ENCODE peak calls at places on chromosomes 3 and 15, in eight cellular contexts. I is left colon; O is activated CD4-positive, CD25-positive, alpha-beta regulatory T cell; B is glutamatergic neuron; E is NCI-H187 treated with DMSO at 0.1 percent for 48 hours; Y is activated T-cell treated with anti-CD3 and anti-CD28 coated beads for 1 hour; M is activated T-helper 1 cell treated with Interleukin-2 at 50 U/mL for 16 hours; F is Right ventricle myocardium superior. S is an unnamed sample.

GRCh38 chr15:101489236-101489632 is 273 bp downstream of the PCSK6 start:
- DNase-seq in O (no peak), F (peak), Y (no peak), I (peak), B (peak), E (no peak), M (no peak), S (no peak)

GRCh38 chr3:185328324-185329004 is 34.5 kb upstream of the MAP3K13 start:
- DNase-seq in M (no peak), Y (no peak), F (no peak), I (peak), O (no peak), E (no peak), B (no peak), S (no peak)

GRCh38 chr3:122730240-122730639 is 49.6 kb downstream of the PARP14 start:
- DNase-seq in E (no peak), F (no peak), I (no peak), Y (no peak), B (no peak), O (no peak), M (no peak), S (no peak)

GRCh38 chr3:22474706-22475470 is 723.9 kb upstream of the ZNF385D start:
- DNase-seq in E (no peak), B (no peak), M (no peak), O (no peak), I (no peak), F (no peak), Y (no peak), S (no peak)

GRCh38 chr3:102532901-102533300 is 98.1 kb downstream of the ZPLD1 start:
- DNase-seq in O (no peak), E (no peak), Y (no peak), B (no peak), I (no peak), F (no peak), M (no peak), S (no peak)

GRCh38 chr3:76576201-76576600 is 463.7 kb upstream of the ROBO2 start:
- DNase-seq in M (no peak), F (no peak), B (no peak), O (no peak), I (no peak), E (no peak), Y (no peak), S (no peak)

GRCh38 chr3:28053759-28054158 is 187.7 kb upstream of the CMC1 start:
- DNase-seq in Y (no peak), O (no peak), F (no peak), M (no peak), E (no peak), I (no peak), B (no peak), S (no peak)

GRCh38 chr3:122682016-122682374 is 1.4 kb downstream of the PARP14 start:
- DNase-seq in O (no peak), I (no peak), Y (no peak), F (no peak), B (no peak), M (no peak), E (no peak), S (no peak)

GRCh38 chr3:190352866-190353457 is 30.7 kb upstream of the CLDN1 start:
- DNase-seq in O (no peak), E (no peak), F (no peak), M (no peak), B (no peak), I (no peak), Y (no peak), S (no peak)

GRCh38 chr15:62110000-62110851 is 43.4 kb downstream of the C2CD4A start:
- DNase-seq in O (no peak), I (peak), E (no peak), B (peak), Y (no peak), M (no peak), F (peak), S (no peak)

GRCh38 chr3:193134895-193135294 is 106.1 kb upstream of the PLAAT1 start:
- DNase-seq in M (no peak), Y (no peak), O (no peak), F (no peak), E (no peak), B (no peak), I (no peak), S (no peak)

GRCh38 chr3:154886437-154886836 is 193.7 kb upstream of the MME start:
- DNase-seq in Y (no peak), O (no peak), M (no peak), F (no peak), E (no peak), B (no peak), I (no peak), S (no peak)

GRCh38 chr15:72312605-72313447 is 7.1 kb downstream of the CELF6 start:
- DNase-seq in M (peak), B (peak), E (peak), O (peak), Y (peak), I (peak), F (peak), S (peak)

GRCh38 chr3:55202320-55202719 is 274.5 kb upstream of the LRTM1 start:
- DNase-seq in F (no peak), O (no peak), E (no peak), I (no peak), M (no peak), Y (no peak), B (no peak), S (no peak)

GRCh38 chr15:69035205-69035917 is 20.9 kb downstream of the NOX5 start:
- DNase-seq in M (no peak), F (no peak), E (no peak), I (peak), O (no peak), Y (no peak), B (peak), S (no peak)

GRCh38 chr3:29373016-29373690 is 92.3 kb downstream of the RBMS3 start:
- DNase-seq in F (no peak), Y (no peak), B (no peak), E (no peak), O (no peak), I (no peak), M (no peak), S (no peak)

GRCh38 chr3:20769430-20769829 is 583.4 kb upstream of the SGO1 start:
- DNase-seq in B (no peak), M (no peak), Y (no peak), E (no peak), O (no peak), F (no peak), I (no peak), S (no peak)

GRCh38 chr15:76994971-76995945 is at the start of gene PSTPIP1:
- DNase-seq in E (no peak), F (peak), I (peak), M (peak), B (peak), Y (peak), O (peak), S (peak)

GRCh38 chr3:18215639-18216038 is 209.5 kb downstream of the SATB1 start:
- DNase-seq in M (no peak), Y (no peak), B (no peak), I (no peak), O (no peak), F (no peak), E (no peak), S (no peak)

GRCh38 chr3:115960799-115961198 is 337.5 kb downstream of the GAP43 start:
- DNase-seq in B (no peak), F (no peak), I (no peak), O (no peak), M (no peak), Y (no peak), E (no peak), S (no peak)

GRCh38 chr3:177557561-177557960 is 360.3 kb upstream of the TBL1XR1 start:
- DNase-seq in M (no peak), I (no peak), Y (no peak), B (no peak), F (no peak), O (no peak), E (no peak), S (no peak)

GRCh38 chr15:70132148-70132547 is 34.4 kb upstream of the TLE3 start:
- DNase-seq in F (no peak), E (no peak), B (no peak), Y (no peak), M (no peak), O (no peak), I (no peak), S (no peak)

GRCh38 chr3:42780892-42781700 is 8.0 kb upstream of the CCDC13 start:
- DNase-seq in O (no peak), I (no peak), Y (no peak), B (no peak), M (no peak), E (no peak), F (no peak), S (peak)

GRCh38 chr15:25693321-25694237 is 169.5 kb downstream of the ATP10A start:
- DNase-seq in F (peak), B (peak), I (peak), E (no peak), Y (peak), O (no peak), M (no peak), S (no peak)

S was measured in pons.